ENCODE peak calls at places on chromosomes 11 and 22, in nine cellular contexts. G is lower lobe of right lung; A is CD4-positive, CD25-positive, alpha-beta regulatory T cell; R is body of pancreas; N is fibroblast of lung; X is psoas muscle; O is right lobe of liver; Y is trophoblast cell; C is pancreas. T is an unnamed sample. For H3K4me1 and H3K9me3, the result is how much of the 10 kb centered on the place peaks cover.

GRCh38 chr11:19905280-19905853 is 192.7 kb downstream of the NAV2 start:
- DNase-seq in A (no peak), O (no peak), Y (no peak), C (no peak), R (no peak), N (peak), G (no peak), X (no peak), T (no peak)

GRCh38 chr11:120814531-120815259 is 209.2 kb upstream of the TBCEL start:
- DNase-seq in G (no peak), R (no peak), N (no peak), C (no peak), A (no peak), Y (no peak), O (no peak), X (no peak), T (no peak)

GRCh38 chr22:26481112-26481693 is 2.4 kb downstream of the HPS4 start:
- DNase-seq in C (no peak), A (no peak), X (no peak), O (no peak), R (no peak), N (no peak), Y (no peak), G (no peak), T (no peak)

GRCh38 chr22:32880906-32881596 is 79.5 kb downstream of the TIMP3 start:
- DNase-seq in O (peak), G (peak), N (peak), R (peak), Y (no peak), X (peak), C (peak), A (peak), T (peak)

GRCh38 chr22:46574993-46575914 is 37.8 kb upstream of the CELSR1 start:
- DNase-seq in X (peak), A (no peak), O (peak), R (peak), N (no peak), G (peak), Y (peak), C (peak), T (peak)

GRCh38 chr22:47089796-47090460 is 327.5 kb downstream of the TBC1D22A start:
- DNase-seq in O (no peak), X (no peak), A (no peak), R (no peak), N (no peak), C (no peak), G (no peak), Y (no peak), T (no peak)

GRCh38 chr22:21694795-21695431 is 29.1 kb downstream of the PPIL2 start:
- DNase-seq in N (no peak), C (no peak), R (no peak), X (no peak), G (no peak), A (no peak), Y (no peak), O (no peak), T (no peak)

GRCh38 chr22:29310863-29311339 is 4.5 kb downstream of the GAS2L1 start:
- DNase-seq in G (peak), N (peak), X (peak), C (peak), R (peak), O (peak), A (no peak), Y (peak), T (peak)

GRCh38 chr22:49154433-49154832 is 673.2 kb downstream of the BRD1 start:
- DNase-seq in Y (no peak), C (no peak), G (no peak), X (no peak), N (no peak), R (no peak), A (no peak), O (no peak), T (peak)

GRCh38 chr22:38469306-38469781 is 1.4 kb downstream of the KDELR3 start:
- DNase-seq in N (no peak), C (no peak), Y (no peak), X (no peak), O (no peak), A (no peak), G (peak), R (no peak), T (no peak)

GRCh38 chr11:73383249-73384126 is 7.3 kb downstream of the RELT start:
- DNase-seq in N (peak), O (no peak), R (no peak), X (no peak), A (no peak), C (no peak), G (no peak), Y (no peak), T (no peak)

GRCh38 chr11:32109596-32109995 is 18.7 kb downstream of the RCN1 start:
- DNase-seq in R (no peak), A (no peak), C (no peak), N (no peak), Y (no peak), O (no peak), X (no peak), G (no peak), T (no peak)

GRCh38 chr11:60767388-60767811 is 10.7 kb downstream of the MS4A15 start:
- DNase-seq in X (no peak), A (no peak), Y (peak), O (no peak), G (no peak), C (no peak), R (no peak), N (no peak), T (no peak)

GRCh38 chr11:130088217-130088616 is 18.5 kb downstream of the APLP2 start:
- DNase-seq in G (no peak), Y (no peak), R (no peak), X (no peak), N (no peak), C (no peak), O (no peak), A (no peak), T (no peak)

DNA sequence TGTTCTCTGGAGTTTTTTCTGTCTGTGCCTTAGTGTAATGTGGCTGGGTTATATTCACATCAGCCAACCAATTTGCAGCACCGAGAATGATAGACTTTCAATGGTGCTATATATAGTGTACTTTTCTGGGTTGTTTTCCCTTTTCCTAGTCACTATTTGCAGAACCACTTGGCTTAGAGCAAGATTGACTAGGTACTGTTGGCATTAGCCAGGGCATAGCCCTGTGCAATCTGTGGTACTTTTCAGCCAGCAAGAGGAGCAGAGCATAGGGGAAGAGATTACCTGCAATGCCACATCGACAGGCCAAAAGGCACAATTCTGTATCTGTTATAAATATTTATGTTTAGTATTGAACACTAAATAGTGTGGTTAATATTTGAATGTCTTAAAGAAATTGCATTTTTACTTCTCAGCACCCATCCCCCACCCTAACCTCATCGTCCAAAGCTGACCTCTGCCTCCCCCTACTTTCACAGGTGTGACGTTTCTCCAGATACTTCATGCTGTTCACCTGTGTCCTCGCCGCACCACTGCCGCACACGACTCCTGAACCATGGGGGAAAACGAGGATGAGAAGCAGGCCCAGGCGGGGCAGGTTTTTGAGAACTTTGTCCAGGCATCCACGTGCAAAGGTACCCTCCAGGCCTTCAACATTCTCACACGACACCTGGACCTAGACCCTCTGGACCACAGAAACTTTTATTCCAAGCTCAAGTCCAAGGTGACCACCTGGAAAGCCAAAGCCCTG is 51.4 kb downstream of the MICAL2 start:
- DNase-seq in G (no peak), R (no peak), C (no peak), O (no peak), N (no peak), Y (no peak), A (no peak), X (no peak), T (no peak)
- H3K4me1 ChIP-seq in G (half or more), R (under half), C (under half), O (under half), N (half or more), Y (under half), A (under half), X (under half), T (half or more)

DNA sequence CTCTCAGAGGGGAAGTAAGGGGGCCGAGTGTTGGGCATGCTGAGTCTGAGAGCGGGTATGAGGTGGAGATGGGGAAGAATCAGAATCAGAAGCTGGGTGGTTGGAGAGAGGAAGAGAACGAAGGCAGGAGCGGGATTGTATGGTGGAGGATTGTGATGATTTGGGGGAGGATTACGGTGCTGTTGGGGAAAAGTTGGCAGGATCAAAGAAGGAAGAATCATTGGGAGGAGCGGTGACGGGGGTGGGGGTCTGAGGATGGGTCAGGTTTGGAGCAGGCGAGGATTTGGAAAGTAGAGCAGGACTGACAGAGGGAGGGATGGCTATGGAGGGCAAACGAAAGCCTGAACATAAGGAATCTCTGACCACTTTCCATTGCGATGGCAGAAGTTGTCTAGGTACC is 22.1 kb downstream of the ZNF195 start:
- DNase-seq in X (no peak), Y (no peak), A (no peak), O (no peak), C (no peak), R (no peak), G (no peak), N (no peak), T (no peak)
- H3K9me3 ChIP-seq in X (half or more), Y (under half), A (half or more), O (under half), C (under half), R (under half), G (half or more), N (under half), T (half or more)

GRCh38 chr11:124123587-124123986 is 8.3 kb downstream of the VWA5A start:
- DNase-seq in N (no peak), C (no peak), R (no peak), X (no peak), A (peak), Y (no peak), G (no peak), O (no peak), T (no peak)
- H3K4me3 ChIP-seq in N (no peak), C (no peak), R (no peak), X (no peak), A (no peak), Y (no peak), G (no peak), O (no peak), T (no peak)

DNA sequence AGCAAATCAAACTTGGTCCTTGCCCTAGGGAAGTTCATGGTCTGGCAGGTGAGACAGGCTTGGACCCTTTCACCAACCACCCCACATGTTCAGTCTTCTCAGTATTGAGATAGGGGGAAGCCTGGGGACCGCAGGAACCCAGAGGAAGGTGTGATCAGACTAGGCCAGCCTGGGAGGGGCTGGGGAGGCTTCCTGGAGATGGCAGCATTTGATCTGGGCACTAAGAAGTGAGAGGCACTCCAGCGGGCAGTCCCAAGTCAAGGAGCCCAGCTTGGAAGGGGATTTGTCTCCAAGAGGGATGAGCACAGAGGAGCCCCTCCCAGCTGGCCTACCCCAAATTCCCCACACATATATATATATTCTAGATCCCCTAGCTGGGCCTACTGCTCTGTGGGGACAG is 5.4 kb downstream of the LRRC32 start:
- DNase-seq in G (no peak), O (peak), R (no peak), N (no peak), A (peak), Y (no peak), C (no peak), X (no peak), T (no peak)
- H3K4me1 ChIP-seq in G (under half), O (under half), R (under half), N (under half), A (half or more), Y (under half), C (under half), X (under half), T (under half)

DNA sequence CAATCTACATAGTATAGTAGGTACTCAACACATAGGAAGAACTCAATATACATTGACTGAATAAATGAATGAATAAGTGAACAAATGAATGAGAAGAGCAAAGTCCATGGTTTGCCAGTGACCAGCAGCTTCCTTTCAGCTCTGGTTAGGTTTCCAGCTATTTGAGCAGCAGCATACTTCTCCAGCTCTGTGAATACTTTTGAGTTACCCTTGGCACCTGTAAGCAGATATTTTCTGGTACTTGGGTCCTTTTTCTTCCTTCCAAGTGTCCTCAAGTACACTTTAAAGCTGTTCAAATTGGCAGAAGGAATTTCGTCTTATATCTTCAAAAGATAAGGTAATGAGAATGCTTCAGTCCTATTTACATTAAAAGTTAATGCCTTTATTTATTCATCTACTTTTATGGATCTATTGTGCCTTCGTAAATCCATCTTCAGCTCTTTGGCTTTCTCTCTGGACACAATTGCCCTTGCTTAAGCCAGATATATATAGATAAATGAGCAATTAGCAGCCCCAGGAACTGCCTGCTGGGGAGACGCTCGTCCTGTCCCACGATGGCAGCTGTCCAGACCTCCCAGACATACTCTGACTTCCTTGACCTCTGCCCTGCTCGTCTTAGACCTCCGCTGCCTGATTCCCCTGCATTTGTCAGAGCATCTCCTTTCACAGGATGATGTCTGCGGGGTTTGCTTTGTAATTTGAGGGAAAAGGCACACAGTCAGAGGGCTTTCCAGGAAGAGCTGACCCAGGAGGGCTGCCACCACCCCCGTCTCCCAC is 926.3 kb downstream of the OPCML start:
- DNase-seq in G (no peak), Y (no peak), X (no peak), O (no peak), A (no peak), N (no peak), R (no peak), C (no peak), T (no peak)
- H3K9me3 ChIP-seq in G (under half), Y (under half), X (under half), O (under half), A (under half), N (under half), R (under half), C (under half), T (under half)

GRCh38 chr11:46236918-46237247 is 40.6 kb upstream of the CREB3L1 start:
- DNase-seq in A (no peak), O (no peak), R (no peak), N (no peak), X (no peak), G (peak), C (no peak), Y (no peak), T (no peak)
- H3K4me3 ChIP-seq in A (no peak), O (no peak), R (no peak), N (no peak), X (no peak), G (peak), C (no peak), Y (no peak), T (no peak)

GRCh38 chr11:1852885-1853284 is at the start of gene LSP1:
- DNase-seq in A (peak), R (no peak), Y (no peak), O (no peak), G (peak), C (no peak), X (no peak), N (no peak), T (peak)
- H3K4me1 ChIP-seq in A (half or more), R (under half), Y (under half), O (under half), G (under half), C (under half), X (under half), N (under half), T (under half)

GRCh38 chr11:122183933-122184332 is 67.9 kb upstream of the BLID start:
- DNase-seq in C (no peak), Y (no peak), R (no peak), N (no peak), G (no peak), A (no peak), X (no peak), O (no peak), T (no peak)
- H3K9me3 ChIP-seq in C (under half), Y (under half), R (under half), N (under half), G (under half), A (under half), X (under half), O (under half), T (under half)

T was measured in mucosa of descending colon.